ENCODE peak calls at places on chromosome 22, in four cellular contexts. One of them, this sample, is unnamed.

GRCh38 chr22:42317691-42318547 is 47.5 kb upstream of the TCF20 start:
- DNase-seq in vagina: no peak
- DNase-seq in uterus: peak; percentile 42
- DNase-seq in HCT116: no peak
- DNase-seq in this sample: peak; percentile 58

GRCh38 chr22:42371112-42371900 is 60.9 kb downstream of the NFAM1 start:
- DNase-seq in vagina: no peak
- DNase-seq in uterus: no peak
- DNase-seq in HCT116: no peak
- DNase-seq in this sample: no peak

GRCh38 chr22:40556641-40557040 is 79.9 kb downstream of the MRTFA start:
- DNase-seq in vagina: no peak
- DNase-seq in uterus: no peak
- DNase-seq in HCT116: no peak
- DNase-seq in this sample: no peak

GRCh38 chr22:46090051-46090591 is 60.2 kb upstream of the PPARA start:
- DNase-seq in vagina: no peak
- DNase-seq in uterus: peak; percentile 76
- DNase-seq in HCT116: no peak
- DNase-seq in this sample: peak; percentile 85

GRCh38 chr22:41353862-41354575 is 27.7 kb upstream of the TEF start:
- DNase-seq in vagina: no peak
- DNase-seq in uterus: no peak
- DNase-seq in HCT116: no peak
- DNase-seq in this sample: no peak

GRCh38 chr22:22745225-22746060 is 101.0 kb downstream of the GGTLC2 start:
- DNase-seq in vagina: peak; percentile 13
- DNase-seq in uterus: no peak
- DNase-seq in HCT116: no peak
- DNase-seq in this sample: peak; percentile 48

GRCh38 chr22:47221840-47222615 is 459.6 kb downstream of the TBC1D22A start:
- DNase-seq in vagina: peak; percentile 37
- DNase-seq in uterus: no peak
- DNase-seq in HCT116: no peak
- DNase-seq in this sample: no peak

GRCh38 chr22:20418211-20418788 is 19.3 kb downstream of the SCARF2 start:
- DNase-seq in vagina: no peak
- DNase-seq in uterus: peak; percentile 85
- DNase-seq in HCT116: peak; percentile 63
- DNase-seq in this sample: peak; percentile 84

GRCh38 chr22:48051796-48052620 is 1289.6 kb downstream of the TBC1D22A start:
- DNase-seq in vagina: peak; percentile 79
- DNase-seq in uterus: no peak
- DNase-seq in HCT116: no peak
- DNase-seq in this sample: no peak

GRCh38 chr22:32904044-32904443 is 102.5 kb downstream of the TIMP3 start:
- DNase-seq in vagina: no peak
- DNase-seq in uterus: peak; percentile 69
- DNase-seq in HCT116: peak; percentile 51
- DNase-seq in this sample: no peak

GRCh38 chr22:39820266-39820665 is 73.3 kb downstream of the ENTHD1 start:
- DNase-seq in vagina: no peak
- DNase-seq in uterus: no peak
- DNase-seq in HCT116: peak; percentile 18
- DNase-seq in this sample: no peak

GRCh38 chr22:21735198-21736083 is at the start of gene YPEL1:
- DNase-seq in vagina: peak; percentile 95
- DNase-seq in uterus: peak; percentile 94
- DNase-seq in HCT116: peak; percentile 70
- DNase-seq in this sample: peak; percentile 98

GRCh38 chr22:22593964-22594656 is 35.0 kb upstream of the PRAME start:
- DNase-seq in vagina: no peak
- DNase-seq in uterus: no peak
- DNase-seq in HCT116: peak; percentile 48
- DNase-seq in this sample: peak; percentile 30

GRCh38 chr22:46770151-46770641 is 7.7 kb downstream of the TBC1D22A start:
- DNase-seq in vagina: no peak
- DNase-seq in uterus: no peak
- DNase-seq in HCT116: no peak
- DNase-seq in this sample: no peak

GRCh38 chr22:36197065-36197440 is 4.6 kb downstream of the APOL4 start:
- DNase-seq in vagina: peak; percentile 90
- DNase-seq in uterus: peak; percentile 85
- DNase-seq in HCT116: no peak
- DNase-seq in this sample: no peak

GRCh38 chr22:36194971-36195370 is 6.6 kb downstream of the APOL4 start:
- DNase-seq in vagina: peak; percentile 89
- DNase-seq in uterus: peak; percentile 74
- DNase-seq in HCT116: peak; percentile 22
- DNase-seq in this sample: peak; percentile 57

GRCh38 chr22:46129390-46130041 is 20.8 kb upstream of the PPARA start:
- DNase-seq in vagina: no peak
- DNase-seq in uterus: no peak
- DNase-seq in HCT116: no peak
- DNase-seq in this sample: no peak

GRCh38 chr22:39674536-39674935 is 104.0 kb downstream of the CACNA1I start:
- DNase-seq in vagina: no peak
- DNase-seq in uterus: no peak
- DNase-seq in HCT116: no peak
- DNase-seq in this sample: no peak

GRCh38 chr22:20775342-20775895 is 1.5 kb downstream of the SERPIND1 start:
- DNase-seq in vagina: no peak
- DNase-seq in uterus: no peak
- DNase-seq in HCT116: no peak
- DNase-seq in this sample: no peak

GRCh38 chr22:35044607-35045390 is 21.2 kb upstream of the ISX start:
- DNase-seq in vagina: no peak
- DNase-seq in uterus: no peak
- DNase-seq in HCT116: no peak
- DNase-seq in this sample: no peak

GRCh38 chr22:41619979-41620645 is 731 bp downstream of the DESI1 start:
- DNase-seq in vagina: peak; percentile 89
- DNase-seq in uterus: peak; percentile 35
- DNase-seq in HCT116: no peak
- DNase-seq in this sample: peak; percentile 51

GRCh38 chr22:25564979-25565677 is 653 bp downstream of the GRK3 start:
- DNase-seq in vagina: no peak
- DNase-seq in uterus: peak; percentile 24
- DNase-seq in HCT116: no peak
- DNase-seq in this sample: no peak

GRCh38 chr22:30325065-30325720 is 1.5 kb downstream of the TBC1D10A start:
- DNase-seq in vagina: no peak
- DNase-seq in uterus: peak; percentile 65
- DNase-seq in HCT116: no peak
- DNase-seq in this sample: peak; percentile 48

GRCh38 chr22:25637032-25637431 is 72.6 kb downstream of the GRK3 start:
- DNase-seq in vagina: no peak
- DNase-seq in uterus: no peak
- DNase-seq in HCT116: no peak
- DNase-seq in this sample: no peak

GRCh38 chr22:39148727-39149535 is 3.5 kb downstream of the CBX7 start:
- DNase-seq in vagina: peak; percentile 87
- DNase-seq in uterus: peak; percentile 80
- DNase-seq in HCT116: no peak
- DNase-seq in this sample: peak; percentile 47

GRCh38 chr22:27311666-27312566 is 489.6 kb downstream of the MN1 start:
- DNase-seq in vagina: no peak
- DNase-seq in uterus: no peak
- DNase-seq in HCT116: no peak
- DNase-seq in this sample: no peak

GRCh38 chr22:46107089-46107664 is 43.1 kb upstream of the PPARA start:
- DNase-seq in vagina: no peak
- DNase-seq in uterus: peak; percentile 68
- DNase-seq in HCT116: no peak
- DNase-seq in this sample: peak; percentile 85

GRCh38 chr22:21657361-21658118 is 8.3 kb upstream of the PPIL2 start:
- DNase-seq in vagina: no peak
- DNase-seq in uterus: no peak
- DNase-seq in HCT116: peak; percentile 31
- DNase-seq in this sample: peak; percentile 86

GRCh38 chr22:28896611-28897010 is 13.2 kb downstream of the ZNRF3 start:
- DNase-seq in vagina: no peak
- DNase-seq in uterus: no peak
- DNase-seq in HCT116: no peak
- DNase-seq in this sample: no peak

GRCh38 chr22:25898707-25899365 is 156.8 kb downstream of the MYO18B start:
- DNase-seq in vagina: no peak
- DNase-seq in uterus: no peak
- DNase-seq in HCT116: peak; percentile 8
- DNase-seq in this sample: no peak

GRCh38 chr22:19496324-19496630 is 16.6 kb downstream of the CDC45 start:
- DNase-seq in vagina: no peak
- DNase-seq in uterus: no peak
- DNase-seq in HCT116: no peak
- DNase-seq in this sample: no peak

GRCh38 chr22:49867303-49868250 is 13.9 kb downstream of the ZBED4 start:
- DNase-seq in vagina: no peak
- DNase-seq in uterus: no peak
- DNase-seq in HCT116: no peak
- DNase-seq in this sample: no peak
- TF ChIP-seq POLR2A in vagina: no peak
- TF ChIP-seq POLR2A in uterus: no peak
- TF ChIP-seq POLR2A in HCT116: no peak
- TF ChIP-seq POLR2A in this sample: no peak

GRCh38 chr22:43393132-43393844 is 18.5 kb upstream of the MPPED1 start:
- DNase-seq in vagina: no peak
- DNase-seq in uterus: no peak
- DNase-seq in HCT116: no peak
- DNase-seq in this sample: no peak
- TF ChIP-seq CTCF in vagina: no peak
- TF ChIP-seq CTCF in uterus: no peak
- TF ChIP-seq CTCF in HCT116: no peak
- TF ChIP-seq CTCF in this sample: no peak

GRCh38 chr22:24434472-24435322 is 7.3 kb downstream of the ADORA2A start:
- DNase-seq in vagina: no peak
- DNase-seq in uterus: peak; percentile 45
- DNase-seq in HCT116: no peak
- DNase-seq in this sample: peak; percentile 51
- H3K4me1 ChIP-seq in vagina: peaks cover 43% of the 10 kb centered on the region
- H3K4me1 ChIP-seq in uterus: no peaks in the 10 kb centered on the region
- H3K4me1 ChIP-seq in HCT116: no peaks in the 10 kb centered on the region
- H3K4me1 ChIP-seq in this sample: peaks cover 58% of the 10 kb centered on the region

GRCh38 chr22:37199839-37200161 is 11.8 kb upstream of the C1QTNF6 start:
- DNase-seq in vagina: no peak
- DNase-seq in uterus: no peak
- DNase-seq in HCT116: no peak
- DNase-seq in this sample: no peak

GRCh38 chr22:37197451-37198289 is 9.6 kb upstream of the C1QTNF6 start:
- DNase-seq in vagina: no peak
- DNase-seq in uterus: peak; percentile 86
- DNase-seq in HCT116: peak; percentile 92
- DNase-seq in this sample: peak; percentile 51

GRCh38 chr22:37198290-37199102 is 10.4 kb upstream of the C1QTNF6 start:
- DNase-seq in vagina: no peak
- DNase-seq in uterus: peak; percentile 84
- DNase-seq in HCT116: peak; percentile 57
- DNase-seq in this sample: peak; percentile 88

GRCh38 chr22:37201066-37201820 is 11.0 kb downstream of the SSTR3 start:
- DNase-seq in vagina: no peak
- DNase-seq in uterus: no peak
- DNase-seq in HCT116: no peak
- DNase-seq in this sample: no peak

DNA sequence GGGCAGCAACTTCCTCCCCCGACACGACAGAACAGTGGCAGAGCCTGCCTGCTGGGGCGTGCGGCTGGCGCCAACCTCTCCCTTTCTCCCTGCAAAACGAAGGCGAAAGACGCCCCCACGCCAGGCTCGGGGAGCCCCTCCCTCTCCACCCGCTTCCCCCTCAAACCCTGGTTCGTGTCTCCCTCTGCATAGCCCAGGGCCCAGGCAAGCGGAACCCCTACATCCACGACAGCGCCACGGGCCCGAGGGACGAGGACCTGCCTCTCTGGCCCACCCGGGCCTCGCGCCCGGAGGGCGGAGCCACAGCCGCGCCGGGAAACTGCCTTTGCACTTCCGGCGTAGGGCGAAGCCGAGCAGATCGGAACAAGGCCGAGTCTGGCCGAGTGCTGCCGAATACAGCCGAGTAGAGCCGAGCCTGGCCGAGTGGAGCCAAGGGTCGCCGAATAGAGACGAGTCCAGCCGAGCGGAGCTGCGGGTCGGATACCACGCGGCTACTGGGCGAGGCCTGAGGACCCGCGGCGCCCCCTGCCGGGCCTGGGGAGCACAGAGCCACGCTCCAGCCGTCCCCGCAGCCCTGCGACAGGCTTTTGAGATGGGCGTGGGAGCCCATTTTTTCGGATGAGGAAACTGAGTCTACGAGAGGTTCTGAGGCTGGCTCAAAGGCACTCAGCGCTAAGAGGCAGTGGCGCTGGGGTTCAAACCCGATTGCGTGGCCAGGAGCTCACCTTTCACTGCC is 11.2 kb upstream of the C1QTNF6 start:
- DNase-seq in vagina: peak; percentile 97
- DNase-seq in uterus: peak; percentile 98
- DNase-seq in HCT116: peak; percentile 97
- DNase-seq in this sample: peak; percentile 99
- TF ChIP-seq POLR2A in vagina: peak; percentile 98
- TF ChIP-seq POLR2A in uterus: peak; percentile 99
- TF ChIP-seq POLR2A in HCT116: peak; percentile 89
- TF ChIP-seq POLR2A in this sample: peak; percentile 72